ENCODE peak calls at places on chromosomes 2 and 18, in six cellular contexts. One of them, this sample, is unnamed.

GRCh38 chr2:73080321-73081131 is 9.0 kb upstream of the SFXN5 start:
- DNase-seq in left colon: no peak
- DNase-seq in effector CD8-positive, alpha-beta T cell: no peak
- DNase-seq in stimulated activated CD8-positive, alpha-beta memory T cell treated with anti-CD3 and anti-CD28 coated beads, Interleukin-4, amount 100 ng/mL, for 1 hour: no peak
- DNase-seq in NCI-H2029: no peak
- DNase-seq in epithelial cell of prostate: no peak
- DNase-seq in this sample: no peak

GRCh38 chr2:201152999-201153398 is 29.9 kb upstream of the CASP10 start:
- DNase-seq in left colon: no peak
- DNase-seq in effector CD8-positive, alpha-beta T cell: no peak
- DNase-seq in stimulated activated CD8-positive, alpha-beta memory T cell treated with anti-CD3 and anti-CD28 coated beads, Interleukin-4, amount 100 ng/mL, for 1 hour: no peak
- DNase-seq in NCI-H2029: no peak
- DNase-seq in epithelial cell of prostate: no peak
- DNase-seq in this sample: no peak

GRCh38 chr18:60894254-60894945 is 438.8 kb upstream of the CDH20 start:
- DNase-seq in left colon: no peak
- DNase-seq in effector CD8-positive, alpha-beta T cell: no peak
- DNase-seq in stimulated activated CD8-positive, alpha-beta memory T cell treated with anti-CD3 and anti-CD28 coated beads, Interleukin-4, amount 100 ng/mL, for 1 hour: no peak
- DNase-seq in NCI-H2029: no peak
- DNase-seq in epithelial cell of prostate: peak
- DNase-seq in this sample: no peak

GRCh38 chr2:234331566-234331965 is 165.3 kb downstream of the ARL4C start:
- DNase-seq in left colon: no peak
- DNase-seq in effector CD8-positive, alpha-beta T cell: no peak
- DNase-seq in stimulated activated CD8-positive, alpha-beta memory T cell treated with anti-CD3 and anti-CD28 coated beads, Interleukin-4, amount 100 ng/mL, for 1 hour: no peak
- DNase-seq in NCI-H2029: no peak
- DNase-seq in epithelial cell of prostate: no peak
- DNase-seq in this sample: no peak

GRCh38 chr2:100957971-100958653 is 44.0 kb upstream of the RPL31 start:
- DNase-seq in left colon: no peak
- DNase-seq in effector CD8-positive, alpha-beta T cell: no peak
- DNase-seq in stimulated activated CD8-positive, alpha-beta memory T cell treated with anti-CD3 and anti-CD28 coated beads, Interleukin-4, amount 100 ng/mL, for 1 hour: no peak
- DNase-seq in NCI-H2029: no peak
- DNase-seq in epithelial cell of prostate: peak
- DNase-seq in this sample: no peak

GRCh38 chr2:231680284-231680991 is 27.9 kb upstream of the PTMA start:
- DNase-seq in left colon: peak
- DNase-seq in effector CD8-positive, alpha-beta T cell: no peak
- DNase-seq in stimulated activated CD8-positive, alpha-beta memory T cell treated with anti-CD3 and anti-CD28 coated beads, Interleukin-4, amount 100 ng/mL, for 1 hour: no peak
- DNase-seq in NCI-H2029: peak
- DNase-seq in epithelial cell of prostate: no peak
- DNase-seq in this sample: no peak

GRCh38 chr2:15172825-15173224 is 388.3 kb downstream of the NBAS start:
- DNase-seq in left colon: no peak
- DNase-seq in effector CD8-positive, alpha-beta T cell: no peak
- DNase-seq in stimulated activated CD8-positive, alpha-beta memory T cell treated with anti-CD3 and anti-CD28 coated beads, Interleukin-4, amount 100 ng/mL, for 1 hour: no peak
- DNase-seq in NCI-H2029: no peak
- DNase-seq in epithelial cell of prostate: no peak
- DNase-seq in this sample: no peak

GRCh38 chr2:29589440-29590103 is 331.8 kb downstream of the ALK start:
- DNase-seq in left colon: no peak
- DNase-seq in effector CD8-positive, alpha-beta T cell: no peak
- DNase-seq in stimulated activated CD8-positive, alpha-beta memory T cell treated with anti-CD3 and anti-CD28 coated beads, Interleukin-4, amount 100 ng/mL, for 1 hour: no peak
- DNase-seq in NCI-H2029: peak
- DNase-seq in epithelial cell of prostate: no peak
- DNase-seq in this sample: no peak

GRCh38 chr2:183951636-183952035 is 646.7 kb upstream of the ZNF804A start:
- DNase-seq in left colon: no peak
- DNase-seq in effector CD8-positive, alpha-beta T cell: no peak
- DNase-seq in stimulated activated CD8-positive, alpha-beta memory T cell treated with anti-CD3 and anti-CD28 coated beads, Interleukin-4, amount 100 ng/mL, for 1 hour: no peak
- DNase-seq in NCI-H2029: no peak
- DNase-seq in epithelial cell of prostate: peak
- DNase-seq in this sample: no peak